ENCODE peak calls at places on chromosomes 5 and 9, in six cellular contexts. K, O, E, M, S and C are unnamed samples.
A peak's percentile ranks its signal among the peaks of the same experiment; 100 is the strongest.

GRCh38 chr5:143041972-143042770 is 272.0 kb downstream of the ARHGAP26 start:
- DNase-seq in K (peak; percentile 68), O (peak; percentile 51), E (no peak), M (no peak), S (peak; percentile 60), C (no peak)

GRCh38 chr9:97794666-97795065 is 58.4 kb upstream of the FOXE1 start:
- DNase-seq in K (no peak), O (no peak), E (no peak), M (no peak), S (no peak), C (no peak)

GRCh38 chr5:122653087-122654017 is 121.5 kb upstream of the SNX2 start:
- DNase-seq in K (peak; percentile 16), O (peak; percentile 85), E (peak; percentile 33), M (no peak), S (peak; percentile 65), C (no peak)

GRCh38 chr9:21696411-21696865 is 106.0 kb upstream of the MTAP start:
- DNase-seq in K (no peak), O (no peak), E (no peak), M (no peak), S (peak; percentile 53), C (no peak)

GRCh38 chr9:7003876-7004275 is 246.1 kb downstream of the KDM4C start:
- DNase-seq in K (no peak), O (no peak), E (no peak), M (no peak), S (no peak), C (no peak)

GRCh38 chr5:137994556-137994955 is 38.3 kb downstream of the FAM13B start:
- DNase-seq in K (no peak), O (no peak), E (no peak), M (no peak), S (no peak), C (no peak)

GRCh38 chr9:70131296-70131695 is 87.6 kb downstream of the MAMDC2 start:
- DNase-seq in K (no peak), O (no peak), E (no peak), M (peak; percentile 42), S (no peak), C (no peak)

GRCh38 chr5:76742586-76742985 is 26.7 kb downstream of the F2R start:
- DNase-seq in K (peak; percentile 78), O (peak; percentile 62), E (peak; percentile 27), M (no peak), S (peak; percentile 52), C (peak; percentile 51)

GRCh38 chr9:126986506-126986951 is 71.9 kb downstream of the RALGPS1 start:
- DNase-seq in K (no peak), O (no peak), E (peak; percentile 64), M (peak; percentile 58), S (no peak), C (no peak)

GRCh38 chr9:133693703-133694529 is 44.2 kb downstream of the SARDH start:
- DNase-seq in K (no peak), O (no peak), E (no peak), M (no peak), S (no peak), C (no peak)

GRCh38 chr5:121628783-121629182 is 222.9 kb upstream of the FTMT start:
- DNase-seq in K (no peak), O (no peak), E (peak; percentile 76), M (no peak), S (no peak), C (no peak)

GRCh38 chr9:133341369-133342082 is 5.5 kb upstream of the SURF6 start:
- DNase-seq in K (no peak), O (no peak), E (no peak), M (no peak), S (no peak), C (no peak)

GRCh38 chr9:4155224-4156026 is 144.4 kb downstream of the GLIS3 start:
- DNase-seq in K (no peak), O (no peak), E (no peak), M (no peak), S (no peak), C (no peak)

GRCh38 chr5:153460421-153460820 is 30.0 kb upstream of the GRIA1 start:
- DNase-seq in K (peak; percentile 11), O (no peak), E (no peak), M (no peak), S (no peak), C (no peak)

GRCh38 chr5:308672-309271 is 12.7 kb upstream of the AHRR start:
- DNase-seq in K (peak; percentile 19), O (peak; percentile 21), E (peak; percentile 75), M (peak; percentile 74), S (peak; percentile 25), C (no peak)

GRCh38 chr9:16211952-16212351 is 658.5 kb downstream of the BNC2 start:
- DNase-seq in K (no peak), O (no peak), E (no peak), M (no peak), S (no peak), C (no peak)

GRCh38 chr9:134138292-134138691 is 2.4 kb downstream of the WDR5 start:
- DNase-seq in K (no peak), O (no peak), E (no peak), M (no peak), S (no peak), C (no peak)

GRCh38 chr9:131271506-131271931 is 4.8 kb downstream of the FAM78A start:
- DNase-seq in K (no peak), O (no peak), E (no peak), M (no peak), S (no peak), C (no peak)

GRCh38 chr5:153863941-153864340 is 174.8 kb downstream of the FAM114A2 start:
- DNase-seq in K (no peak), O (no peak), E (no peak), M (no peak), S (no peak), C (no peak)

GRCh38 chr5:59257488-59258400 is 635.8 kb downstream of the PDE4D start:
- DNase-seq in K (no peak), O (no peak), E (no peak), M (no peak), S (no peak), C (no peak)

GRCh38 chr5:66169534-66169933 is 25.4 kb downstream of the SREK1 start:
- DNase-seq in K (peak; percentile 13), O (no peak), E (no peak), M (no peak), S (no peak), C (no peak)

GRCh38 chr9:93649610-93650261 is 73.4 kb downstream of the PHF2 start:
- DNase-seq in K (peak; percentile 19), O (no peak), E (no peak), M (no peak), S (no peak), C (no peak)

GRCh38 chr9:33817327-33818166 is 587 bp downstream of the UBE2R2 start:
- DNase-seq in K (peak; percentile 70), O (peak; percentile 70), E (peak; percentile 55), M (peak; percentile 73), S (peak; percentile 73), C (peak; percentile 18)
- TF ChIP-seq CTCF in K (peak; percentile 35), O (peak; percentile 54), E (no peak), M (peak; percentile 8), S (peak; percentile 25), C (peak; percentile 26)

GRCh38 chr5:92676120-92676838 is 904.7 kb downstream of the NR2F1-AS1 start:
- DNase-seq in K (no peak), O (no peak), E (no peak), M (no peak), S (no peak), C (no peak)

GRCh38 chr5:92676839-92677197 is 904.2 kb downstream of the NR2F1-AS1 start:
- DNase-seq in K (no peak), O (no peak), E (no peak), M (no peak), S (no peak), C (no peak)

GRCh38 chr5:92674322-92674721 is 906.7 kb downstream of the NR2F1-AS1 start:
- DNase-seq in K (no peak), O (no peak), E (no peak), M (no peak), S (no peak), C (no peak)

GRCh38 chr5:92678576-92679105 is 902.4 kb downstream of the NR2F1-AS1 start:
- DNase-seq in K (no peak), O (no peak), E (peak; percentile 24), M (no peak), S (peak; percentile 14), C (no peak)
- TF ChIP-seq CTCF in K (no peak), O (peak; percentile 63), E (no peak), M (no peak), S (peak; percentile 33), C (peak; percentile 30)

DNA sequence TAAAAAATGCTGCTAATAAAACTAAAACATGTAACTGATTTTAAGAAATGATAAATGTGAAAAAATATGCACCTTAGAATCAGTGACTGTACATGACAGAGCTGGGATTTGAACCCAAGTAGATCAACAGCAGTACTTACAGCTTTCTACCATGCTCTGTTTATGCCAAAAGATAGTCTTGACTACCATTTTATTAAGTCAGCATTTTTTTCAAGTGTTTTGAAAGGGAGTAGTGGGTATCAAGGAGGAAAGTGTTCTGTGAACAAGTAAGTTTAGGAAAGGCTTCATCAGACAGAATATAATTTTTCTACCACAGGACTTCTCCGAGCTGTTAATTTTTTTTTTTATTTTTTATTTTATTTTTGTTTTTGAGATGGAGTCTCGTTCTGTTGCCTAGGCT is 180.4 kb upstream of the GLRA1 start:
- DNase-seq in K (no peak), O (no peak), E (no peak), M (no peak), S (no peak), C (no peak)
- TF ChIP-seq CTCF in K (no peak), O (no peak), E (no peak), M (no peak), S (no peak), C (no peak)

GRCh38 chr9:34187891-34188240 is 9.0 kb downstream of the UBAP1 start:
- DNase-seq in K (no peak), O (no peak), E (no peak), M (no peak), S (no peak), C (no peak)

GRCh38 chr9:34185778-34186551 is 7.1 kb downstream of the UBAP1 start:
- DNase-seq in K (peak; percentile 93), O (peak; percentile 77), E (peak; percentile 96), M (peak; percentile 97), S (peak; percentile 96), C (peak; percentile 92)

GRCh38 chr9:34195143-34195542 is 16.3 kb downstream of the UBAP1 start:
- DNase-seq in K (no peak), O (no peak), E (no peak), M (no peak), S (no peak), C (no peak)

DNA sequence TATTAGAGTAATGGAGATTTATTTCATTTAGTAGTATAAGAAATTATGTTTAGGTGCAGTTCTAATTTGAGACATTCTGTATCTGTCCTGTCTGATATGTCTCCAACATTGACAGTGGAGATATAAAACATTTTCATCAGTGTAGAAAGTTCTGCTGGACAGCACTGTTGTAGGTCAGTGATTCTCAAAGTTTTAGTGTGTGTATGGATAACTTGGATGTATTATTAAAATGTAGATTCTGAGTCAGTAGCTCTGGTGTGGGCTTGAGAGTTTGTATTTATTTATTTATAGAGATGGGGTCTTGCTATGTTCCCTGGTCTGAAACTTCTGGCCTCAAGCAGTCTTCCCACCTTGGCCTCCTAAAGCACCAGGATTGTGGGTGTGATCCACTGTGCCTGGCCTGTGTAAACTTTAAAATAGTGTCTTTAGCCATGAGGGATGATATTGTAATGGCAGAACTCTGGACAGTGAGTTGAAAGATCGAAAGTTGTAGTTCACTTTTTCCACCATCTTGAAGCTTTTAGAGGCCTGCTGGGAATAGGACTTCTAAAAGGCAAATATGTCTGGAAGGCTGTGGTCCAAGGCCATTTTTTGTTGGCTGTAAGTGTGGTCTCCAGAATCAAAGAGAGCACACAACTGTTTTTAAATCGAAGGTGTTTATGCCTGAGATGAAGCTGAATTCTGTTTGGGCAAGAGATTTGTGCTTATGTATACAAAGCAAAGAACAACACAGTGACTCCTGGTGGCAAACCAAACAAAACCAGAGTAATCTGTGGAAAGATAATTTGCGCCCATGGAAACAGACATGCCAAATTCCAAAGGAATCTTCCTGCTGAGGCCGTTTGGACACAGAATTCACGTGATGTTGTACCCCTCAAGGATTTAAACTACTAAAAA is 12.4 kb downstream of the UBAP1 start:
- DNase-seq in K (peak; percentile 34), O (no peak), E (peak; percentile 25), M (no peak), S (peak; percentile 53), C (no peak)
- TF ChIP-seq CTCF in K (peak; percentile 33), O (peak; percentile 53), E (no peak), M (peak; percentile 14), S (peak; percentile 19), C (peak; percentile 29)